ENCODE peak calls at places on chromosomes 11 and 22, in four cellular contexts. N is endothelial cell of umbilical vein, R is MM.1S, D is fibroblast of lung. E is an unnamed sample.

GRCh38 chr11:132367293-132367692 is 996.9 kb downstream of the NTM start:
- DNase-seq in N (no peak), R (no peak), D (no peak), E (no peak)

GRCh38 chr11:65421204-65422103 is 1.1 kb upstream of the NEAT1 start:
- DNase-seq in N (peak; percentile 93), R (peak; percentile 91), D (peak; percentile 99), E (peak; percentile 98)

GRCh38 chr11:12775955-12776354 is 101.7 kb downstream of the TEAD1 start:
- DNase-seq in N (no peak), R (no peak), D (no peak), E (no peak)

GRCh38 chr22:22485524-22485923 is 23.0 kb downstream of the ZNF280B start:
- DNase-seq in N (no peak), R (no peak), D (no peak), E (no peak)

GRCh38 chr22:35418088-35418487 is 18.1 kb downstream of the MCM5 start:
- DNase-seq in N (no peak), R (no peak), D (no peak), E (no peak)

GRCh38 chr22:17430298-17430900 is 61.1 kb downstream of the CECR2 start:
- DNase-seq in N (no peak), R (no peak), D (peak; percentile 35), E (peak; percentile 26)

GRCh38 chr22:39344046-39344390 is 5.8 kb upstream of the SYNGR1 start:
- DNase-seq in N (no peak), R (no peak), D (no peak), E (no peak)

GRCh38 chr11:113997473-113997872 is 22.6 kb downstream of the HTR3A start:
- DNase-seq in N (no peak), R (no peak), D (no peak), E (no peak)

GRCh38 chr11:118010738-118011461 is 24.7 kb downstream of the IL10RA start:
- DNase-seq in N (no peak), R (peak; percentile 72), D (no peak), E (no peak)

GRCh38 chr11:71370895-71371673 is 77.1 kb downstream of the DHCR7 start:
- DNase-seq in N (no peak), R (no peak), D (no peak), E (no peak)

GRCh38 chr11:38089728-38090127 is 1491.7 kb upstream of the RAG2 start:
- DNase-seq in N (no peak), R (no peak), D (peak; percentile 6), E (no peak)

GRCh38 chr11:65078151-65078550 is 5.7 kb downstream of the CDCA5 start:
- DNase-seq in N (peak; percentile 22), R (peak; percentile 65), D (peak; percentile 9), E (no peak)

GRCh38 chr11:36333897-36334296 is 37.8 kb downstream of the PRR5L start:
- DNase-seq in N (peak; percentile 26), R (peak; percentile 12), D (peak; percentile 57), E (peak; percentile 32)

GRCh38 chr11:70523384-70524095 is 125.2 kb downstream of the CTTN start:
- DNase-seq in N (no peak), R (no peak), D (no peak), E (no peak)

GRCh38 chr11:74612877-74613276 is 20.5 kb downstream of the POLD3 start:
- DNase-seq in N (no peak), R (no peak), D (peak; percentile 17), E (no peak)

GRCh38 chr22:31068970-31069369 is 12.1 kb upstream of the SMTN start:
- DNase-seq in N (no peak), R (no peak), D (no peak), E (no peak)

GRCh38 chr22:31062566-31063230 is 18.4 kb upstream of the SMTN start:
- DNase-seq in N (no peak), R (no peak), D (no peak), E (no peak)

DNA sequence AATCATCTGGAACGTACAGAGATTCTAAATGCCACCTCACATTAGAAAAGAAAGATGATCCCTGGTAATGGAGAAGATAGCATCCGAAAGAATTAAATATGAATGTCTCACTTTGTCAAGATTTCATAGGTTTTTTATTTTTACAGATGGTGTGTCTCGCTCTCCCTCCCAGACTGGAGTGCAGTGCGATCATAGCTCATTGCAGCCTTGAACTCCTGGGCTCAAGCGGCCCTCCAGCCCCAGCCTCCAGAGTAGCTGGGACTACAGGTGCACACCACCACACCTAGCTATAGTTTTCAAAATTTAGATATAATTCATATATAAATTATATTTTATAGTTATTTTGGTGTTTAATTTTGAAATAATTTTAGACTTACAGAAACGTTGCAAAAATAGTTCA is 16.7 kb upstream of the SMTN start:
- DNase-seq in N (no peak), R (no peak), D (no peak), E (no peak)
- H2AFZ ChIP-seq in N (no peak overlapping the region), R (peak overlapping the region; percentile 54), D (no peak overlapping the region), E (peak overlapping the region; percentile 16)

DNA sequence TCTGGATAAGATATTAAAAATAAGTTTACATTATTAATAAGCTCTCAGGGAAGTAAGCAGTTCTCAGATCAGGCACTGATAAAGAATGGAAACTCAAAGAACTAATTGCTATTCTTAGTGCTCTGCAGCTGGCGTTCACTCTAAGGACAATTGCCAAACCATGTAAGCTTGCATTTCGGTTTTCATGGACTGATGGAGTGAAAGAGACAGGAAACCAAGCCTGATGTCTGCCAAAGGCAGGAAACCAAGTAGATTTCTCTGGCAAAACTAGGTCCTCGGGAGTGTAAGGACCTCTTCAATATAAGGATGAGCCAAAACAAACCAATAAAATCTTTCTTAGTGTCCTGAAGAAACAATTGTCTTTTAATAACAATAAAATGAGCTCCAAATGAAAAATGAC is 355.2 kb downstream of the RAB38 start:
- DNase-seq in N (no peak), R (no peak), D (peak; percentile 37), E (peak; percentile 28)
- TF ChIP-seq CTCF in N (no peak), R (no peak), D (no peak), E (no peak)

GRCh38 chr11:119210035-119210434 is 3.9 kb downstream of the CBL start:
- DNase-seq in N (no peak), R (no peak), D (peak; percentile 16), E (no peak)
- H3K4me3 ChIP-seq in N (no peak overlapping the region), R (no peak overlapping the region), D (no peak overlapping the region), E (no peak overlapping the region)

GRCh38 chr22:50208939-50209892 is 8.4 kb downstream of the SELENOO start:
- DNase-seq in N (no peak), R (no peak), D (no peak), E (no peak)
- H2AFZ ChIP-seq in N (no peak overlapping the region), R (no peak overlapping the region), D (no peak overlapping the region), E (no peak overlapping the region)

E was measured in astrocyte.